ENCODE peak calls at places on chromosome 22, in eight cellular contexts. One of them, this sample, is unnamed. For H3K4me1, the result is how much of the 10 kb centered on the place peaks cover.

GRCh38 chr22:31968022-31968421 is 23.7 kb downstream of the YWHAH start:
- DNase-seq in suprapubic skin: no peak
- DNase-seq in A549: no peak
- DNase-seq in upper lobe of left lung: no peak
- DNase-seq in sigmoid colon: no peak
- DNase-seq in transverse colon: no peak
- DNase-seq in stomach: no peak
- DNase-seq in ovary: no peak
- DNase-seq in this sample: no peak

GRCh38 chr22:46449974-46450745 is 87.3 kb downstream of the CELSR1 start:
- DNase-seq in transverse colon: no peak
- DNase-seq in upper lobe of left lung: no peak
- DNase-seq in ovary: no peak
- DNase-seq in stomach: no peak
- DNase-seq in A549: no peak
- DNase-seq in sigmoid colon: no peak
- DNase-seq in suprapubic skin: no peak
- DNase-seq in this sample: no peak

GRCh38 chr22:45744442-45744841 is 72.8 kb downstream of the ATXN10 start:
- DNase-seq in transverse colon: no peak
- DNase-seq in A549: no peak
- DNase-seq in ovary: no peak
- DNase-seq in sigmoid colon: no peak
- DNase-seq in stomach: no peak
- DNase-seq in upper lobe of left lung: no peak
- DNase-seq in suprapubic skin: no peak
- DNase-seq in this sample: no peak

GRCh38 chr22:17158568-17159503 is at the start of gene HDHD5:
- DNase-seq in upper lobe of left lung: peak
- DNase-seq in ovary: peak
- DNase-seq in suprapubic skin: peak
- DNase-seq in A549: peak
- DNase-seq in stomach: peak
- DNase-seq in transverse colon: peak
- DNase-seq in sigmoid colon: peak
- DNase-seq in this sample: peak

GRCh38 chr22:45455621-45456020 is 42.1 kb downstream of the RIBC2 start:
- DNase-seq in ovary: no peak
- DNase-seq in stomach: no peak
- DNase-seq in transverse colon: no peak
- DNase-seq in upper lobe of left lung: no peak
- DNase-seq in A549: no peak
- DNase-seq in suprapubic skin: no peak
- DNase-seq in sigmoid colon: no peak
- DNase-seq in this sample: no peak

GRCh38 chr22:22755778-22756100 is 111.3 kb downstream of the GGTLC2 start:
- DNase-seq in upper lobe of left lung: no peak
- DNase-seq in stomach: no peak
- DNase-seq in A549: no peak
- DNase-seq in transverse colon: no peak
- DNase-seq in ovary: no peak
- DNase-seq in suprapubic skin: no peak
- DNase-seq in sigmoid colon: no peak
- DNase-seq in this sample: no peak

GRCh38 chr22:28741758-28742561 is at the start of the genes CHEK2 and HSCB:
- DNase-seq in ovary: peak
- DNase-seq in upper lobe of left lung: peak
- DNase-seq in A549: peak
- DNase-seq in transverse colon: peak
- DNase-seq in stomach: peak
- DNase-seq in sigmoid colon: peak
- DNase-seq in suprapubic skin: peak
- DNase-seq in this sample: peak

GRCh38 chr22:46007003-46007847 is 30.3 kb upstream of the WNT7B start:
- DNase-seq in suprapubic skin: no peak
- DNase-seq in stomach: peak
- DNase-seq in sigmoid colon: peak
- DNase-seq in transverse colon: peak
- DNase-seq in upper lobe of left lung: peak
- DNase-seq in A549: peak
- DNase-seq in ovary: peak
- DNase-seq in this sample: no peak

GRCh38 chr22:46945481-46945880 is 183.0 kb downstream of the TBC1D22A start:
- DNase-seq in A549: no peak
- DNase-seq in sigmoid colon: no peak
- DNase-seq in transverse colon: no peak
- DNase-seq in ovary: no peak
- DNase-seq in suprapubic skin: no peak
- DNase-seq in upper lobe of left lung: no peak
- DNase-seq in stomach: no peak
- DNase-seq in this sample: no peak

GRCh38 chr22:30420401-30421178 is 5.0 kb upstream of the MTFP1 start:
- DNase-seq in transverse colon: no peak
- DNase-seq in ovary: no peak
- DNase-seq in sigmoid colon: no peak
- DNase-seq in stomach: no peak
- DNase-seq in A549: no peak
- DNase-seq in upper lobe of left lung: no peak
- DNase-seq in suprapubic skin: no peak
- DNase-seq in this sample: no peak

GRCh38 chr22:23113067-23113846 is 28.5 kb downstream of the RSPH14 start:
- DNase-seq in sigmoid colon: no peak
- DNase-seq in transverse colon: no peak
- DNase-seq in stomach: no peak
- DNase-seq in upper lobe of left lung: peak
- DNase-seq in A549: no peak
- DNase-seq in ovary: peak
- DNase-seq in suprapubic skin: no peak
- DNase-seq in this sample: no peak

GRCh38 chr22:39492186-39492585 is 9.9 kb upstream of the MIEF1 start:
- DNase-seq in transverse colon: no peak
- DNase-seq in sigmoid colon: no peak
- DNase-seq in A549: no peak
- DNase-seq in ovary: no peak
- DNase-seq in suprapubic skin: no peak
- DNase-seq in stomach: no peak
- DNase-seq in upper lobe of left lung: no peak
- DNase-seq in this sample: no peak

GRCh38 chr22:39496131-39496838 is 5.8 kb upstream of the MIEF1 start:
- DNase-seq in sigmoid colon: peak
- DNase-seq in transverse colon: peak
- DNase-seq in ovary: peak
- DNase-seq in A549: peak
- DNase-seq in stomach: peak
- DNase-seq in suprapubic skin: no peak
- DNase-seq in upper lobe of left lung: no peak
- DNase-seq in this sample: peak

GRCh38 chr22:39494471-39495120 is 7.5 kb upstream of the MIEF1 start:
- DNase-seq in upper lobe of left lung: no peak
- DNase-seq in A549: no peak
- DNase-seq in ovary: no peak
- DNase-seq in sigmoid colon: no peak
- DNase-seq in suprapubic skin: no peak
- DNase-seq in stomach: no peak
- DNase-seq in transverse colon: no peak
- DNase-seq in this sample: no peak

GRCh38 chr22:39491696-39492095 is 10.4 kb upstream of the MIEF1 start:
- DNase-seq in transverse colon: no peak
- DNase-seq in stomach: no peak
- DNase-seq in upper lobe of left lung: no peak
- DNase-seq in suprapubic skin: no peak
- DNase-seq in ovary: no peak
- DNase-seq in A549: no peak
- DNase-seq in sigmoid colon: no peak
- DNase-seq in this sample: no peak

DNA sequence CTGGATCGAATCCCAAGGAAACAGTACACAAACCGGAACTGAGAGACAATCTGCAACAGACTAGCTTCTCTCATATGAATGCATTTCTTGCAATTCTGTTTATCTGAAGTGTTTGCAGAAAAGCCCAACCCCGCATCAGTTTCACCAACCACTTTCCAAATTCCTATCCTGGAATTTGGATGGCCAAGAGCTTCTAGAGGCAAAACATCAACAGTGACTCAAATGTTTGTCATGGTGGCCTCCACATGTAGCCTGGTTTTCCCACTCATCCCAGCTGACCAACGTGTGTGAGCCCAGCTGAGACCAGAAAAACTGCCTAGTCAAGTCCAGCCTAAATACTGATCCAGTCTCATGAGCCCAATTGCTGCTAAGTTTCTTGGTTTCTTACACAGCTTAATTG is 8.3 kb upstream of the MIEF1 start:
- DNase-seq in A549: no peak
- DNase-seq in transverse colon: no peak
- DNase-seq in stomach: no peak
- DNase-seq in sigmoid colon: no peak
- DNase-seq in upper lobe of left lung: no peak
- DNase-seq in suprapubic skin: no peak
- DNase-seq in ovary: no peak
- DNase-seq in this sample: no peak
- TF ChIP-seq EP300 in A549: no peak
- TF ChIP-seq EP300 in transverse colon: no peak
- TF ChIP-seq EP300 in stomach: no peak
- TF ChIP-seq EP300 in sigmoid colon: no peak
- TF ChIP-seq EP300 in upper lobe of left lung: no peak
- TF ChIP-seq EP300 in suprapubic skin: no peak
- TF ChIP-seq EP300 in ovary: no peak
- TF ChIP-seq EP300 in this sample: no peak

GRCh38 chr22:50523806-50524663 is 1.4 kb downstream of the SCO2 start:
- DNase-seq in ovary: no peak
- DNase-seq in stomach: no peak
- DNase-seq in upper lobe of left lung: peak
- DNase-seq in A549: no peak
- DNase-seq in transverse colon: peak
- DNase-seq in sigmoid colon: peak
- DNase-seq in suprapubic skin: no peak
- DNase-seq in this sample: no peak
- H3K27ac ChIP-seq in ovary: no peak
- H3K27ac ChIP-seq in stomach: peak
- H3K27ac ChIP-seq in upper lobe of left lung: peak
- H3K27ac ChIP-seq in A549: peak
- H3K27ac ChIP-seq in transverse colon: peak
- H3K27ac ChIP-seq in sigmoid colon: no peak
- H3K27ac ChIP-seq in suprapubic skin: no peak
- H3K27ac ChIP-seq in this sample: no peak

DNA sequence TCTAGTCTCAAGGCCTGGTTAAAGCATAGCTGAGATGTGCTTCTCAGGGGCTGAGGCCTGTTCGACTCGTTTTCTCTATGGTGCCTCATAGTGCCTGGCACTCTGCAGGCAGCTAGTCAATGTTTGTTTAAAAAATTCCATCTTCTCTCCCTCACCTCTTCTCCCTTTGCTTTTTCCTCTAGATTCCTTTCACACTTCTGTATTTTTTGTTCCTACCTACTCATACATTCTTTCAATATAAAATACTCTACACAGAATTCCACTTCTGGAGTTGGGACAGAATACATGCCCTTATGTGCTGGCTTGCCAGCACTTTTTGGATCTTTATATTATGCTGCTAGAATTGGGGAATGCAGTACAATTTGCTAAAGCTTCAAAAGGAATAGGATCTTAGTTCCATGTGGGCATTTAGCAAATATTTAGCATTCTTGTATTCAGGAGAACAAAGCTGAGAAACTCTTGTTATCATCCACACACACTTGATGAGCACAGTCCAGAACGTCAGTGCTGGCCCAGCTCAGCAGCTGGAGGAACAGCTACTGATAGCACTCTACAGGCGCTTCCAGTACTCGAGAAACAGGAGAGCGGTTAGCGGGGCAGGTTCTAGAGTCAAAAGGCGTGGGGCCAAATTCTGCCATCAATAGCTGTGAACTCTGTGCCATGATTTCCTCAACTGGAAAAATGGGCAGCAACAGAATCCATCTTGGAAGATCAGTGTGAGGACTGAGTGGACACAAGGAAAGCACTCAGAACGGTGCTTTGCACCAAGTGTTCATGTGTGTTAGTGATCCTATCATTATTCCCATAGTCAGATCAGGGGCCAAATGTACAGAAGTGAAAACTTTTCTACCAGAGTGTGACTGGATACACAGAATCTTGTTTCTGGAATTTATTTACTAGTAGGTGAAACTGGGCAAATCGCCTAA is 3.4 kb downstream of the JOSD1 start:
- DNase-seq in sigmoid colon: peak
- DNase-seq in A549: no peak
- DNase-seq in transverse colon: no peak
- DNase-seq in ovary: no peak
- DNase-seq in upper lobe of left lung: no peak
- DNase-seq in stomach: peak
- DNase-seq in suprapubic skin: no peak
- DNase-seq in this sample: no peak
- H3K4me1 ChIP-seq in sigmoid colon: under half
- H3K4me1 ChIP-seq in A549: half or more
- H3K4me1 ChIP-seq in transverse colon: half or more
- H3K4me1 ChIP-seq in ovary: under half
- H3K4me1 ChIP-seq in upper lobe of left lung: half or more
- H3K4me1 ChIP-seq in stomach: half or more
- H3K4me1 ChIP-seq in suprapubic skin: half or more
- H3K4me1 ChIP-seq in this sample: under half

DNA sequence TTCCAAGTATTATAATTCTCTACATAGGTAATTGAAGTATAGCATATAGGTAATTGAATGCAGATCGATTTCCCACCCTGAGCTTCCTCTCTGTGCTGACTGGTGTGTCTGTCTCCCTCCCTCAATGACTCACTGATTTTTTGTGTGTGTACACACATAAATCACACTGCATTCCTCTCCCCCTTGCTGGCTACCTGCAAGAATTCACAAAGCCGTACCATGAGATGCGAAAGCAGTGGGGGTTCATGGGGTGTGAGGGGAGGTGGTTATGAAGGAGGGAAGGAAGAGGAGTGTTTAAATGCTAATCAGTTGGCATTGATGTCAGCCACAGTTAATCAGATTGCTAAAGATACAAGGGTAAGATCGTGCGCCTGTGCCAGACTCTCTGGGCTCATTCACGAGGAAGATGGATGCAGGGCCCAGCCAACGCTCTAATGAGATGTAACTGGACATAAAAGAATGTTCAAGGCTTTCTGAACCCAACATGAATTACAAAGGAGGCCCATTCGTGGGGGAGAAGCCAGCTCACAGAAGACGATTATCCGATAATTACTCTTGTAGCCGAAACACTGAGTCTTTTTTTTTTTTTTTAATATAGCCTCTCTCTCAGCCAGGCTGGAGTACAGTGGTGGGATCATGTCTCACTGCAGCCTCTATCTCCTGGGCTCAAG is 107.4 kb downstream of the SEZ6L start:
- DNase-seq in ovary: no peak
- DNase-seq in upper lobe of left lung: no peak
- DNase-seq in sigmoid colon: no peak
- DNase-seq in A549: no peak
- DNase-seq in stomach: no peak
- DNase-seq in transverse colon: no peak
- DNase-seq in suprapubic skin: no peak
- DNase-seq in this sample: no peak
- TF ChIP-seq EP300 in ovary: no peak
- TF ChIP-seq EP300 in upper lobe of left lung: no peak
- TF ChIP-seq EP300 in sigmoid colon: no peak
- TF ChIP-seq EP300 in A549: no peak
- TF ChIP-seq EP300 in stomach: no peak
- TF ChIP-seq EP300 in transverse colon: no peak
- TF ChIP-seq EP300 in suprapubic skin: no peak
- TF ChIP-seq EP300 in this sample: no peak

GRCh38 chr22:42747701-42748513 is 27.2 kb upstream of the A4GALT start:
- DNase-seq in A549: no peak
- DNase-seq in stomach: no peak
- DNase-seq in upper lobe of left lung: no peak
- DNase-seq in transverse colon: no peak
- DNase-seq in suprapubic skin: no peak
- DNase-seq in ovary: no peak
- DNase-seq in sigmoid colon: no peak
- DNase-seq in this sample: no peak
- H3K27ac ChIP-seq in A549: peak
- H3K27ac ChIP-seq in stomach: peak
- H3K27ac ChIP-seq in upper lobe of left lung: peak
- H3K27ac ChIP-seq in transverse colon: peak
- H3K27ac ChIP-seq in suprapubic skin: peak
- H3K27ac ChIP-seq in ovary: no peak
- H3K27ac ChIP-seq in sigmoid colon: peak
- H3K27ac ChIP-seq in this sample: peak

This sample was measured in tibial nerve.